ENCODE peak calls at places on chromosome 15, in four cellular contexts. L, A, M and Z are unnamed samples.

GRCh38 chr15:34582461-34583357 is 742 bp downstream of the GOLGA8B start:
- DNase-seq in M (peak), L (peak), A (no peak), Z (no peak)

GRCh38 chr15:90681480-90681879 is 35.7 kb upstream of the BLM start:
- DNase-seq in M (no peak), L (no peak), A (no peak), Z (no peak)

GRCh38 chr15:92653836-92654524 is 1.6 kb downstream of the FAM174B start:
- DNase-seq in M (peak), A (peak), L (no peak), Z (no peak)

GRCh38 chr15:82312611-82313349 is 36.5 kb downstream of the GOLGA6L10 start:
- DNase-seq in L (no peak), M (no peak), A (no peak), Z (no peak)

GRCh38 chr15:90141646-90142045 is 39.4 kb upstream of the IDH2 start:
- DNase-seq in L (no peak), A (no peak), M (no peak), Z (no peak)

GRCh38 chr15:42548258-42549051 is at the start of the genes HAUS2 and LRRC57:
- DNase-seq in M (peak), A (peak), L (peak), Z (peak)

GRCh38 chr15:74580538-74581350 is 34.9 kb upstream of the CLK3 start:
- DNase-seq in M (no peak), A (no peak), L (no peak), Z (no peak)

GRCh38 chr15:58212909-58213526 is 74.8 kb downstream of the AQP9 start:
- DNase-seq in A (peak), L (no peak), M (no peak), Z (no peak)

GRCh38 chr15:76340198-76340801 is 3.7 kb downstream of the ISL2 start:
- DNase-seq in A (no peak), L (no peak), M (peak), Z (no peak)

GRCh38 chr15:84702961-84703482 is 12.9 kb downstream of the SEC11A start:
- DNase-seq in L (no peak), A (no peak), M (no peak), Z (no peak)

GRCh38 chr15:76393614-76394013 is 57.0 kb downstream of the ISL2 start:
- DNase-seq in A (no peak), L (no peak), M (peak), Z (no peak)

GRCh38 chr15:89760303-89761008 is 9.4 kb upstream of the MESP1 start:
- DNase-seq in M (peak), L (peak), A (peak), Z (no peak)

GRCh38 chr15:91864669-91865068 is 11.2 kb downstream of the SLCO3A1 start:
- DNase-seq in L (no peak), A (no peak), M (no peak), Z (no peak)

GRCh38 chr15:39270221-39270835 is 310.6 kb upstream of the THBS1 start:
- DNase-seq in M (no peak), A (no peak), L (no peak), Z (no peak)

GRCh38 chr15:88858934-88859333 is 36.4 kb downstream of the HAPLN3 start:
- DNase-seq in A (no peak), L (no peak), M (no peak), Z (no peak)

GRCh38 chr15:73628976-73629854 is 4.0 kb downstream of the NPTN start:
- DNase-seq in L (no peak), M (peak), A (peak), Z (no peak)

GRCh38 chr15:92383528-92384326 is 10.0 kb upstream of the ST8SIA2 start:
- DNase-seq in M (peak), L (no peak), A (peak), Z (no peak)

GRCh38 chr15:66825731-66826130 is 123.7 kb downstream of the SMAD6 start:
- DNase-seq in M (no peak), L (no peak), A (no peak), Z (no peak)

GRCh38 chr15:38129531-38130199 is 123.0 kb upstream of the SPRED1 start:
- DNase-seq in A (no peak), M (peak), L (no peak), Z (peak)

GRCh38 chr15:53835309-53835708 is 75.8 kb upstream of the WDR72 start:
- DNase-seq in A (no peak), L (no peak), M (no peak), Z (no peak)

GRCh38 chr15:101808201-101808600 is 3.8 kb upstream of the OR4F15 start:
- DNase-seq in M (no peak), L (no peak), A (no peak), Z (no peak)

GRCh38 chr15:47673343-47673761 is 44.0 kb upstream of the SEMA6D start:
- DNase-seq in M (peak), A (no peak), L (no peak), Z (no peak)

DNA sequence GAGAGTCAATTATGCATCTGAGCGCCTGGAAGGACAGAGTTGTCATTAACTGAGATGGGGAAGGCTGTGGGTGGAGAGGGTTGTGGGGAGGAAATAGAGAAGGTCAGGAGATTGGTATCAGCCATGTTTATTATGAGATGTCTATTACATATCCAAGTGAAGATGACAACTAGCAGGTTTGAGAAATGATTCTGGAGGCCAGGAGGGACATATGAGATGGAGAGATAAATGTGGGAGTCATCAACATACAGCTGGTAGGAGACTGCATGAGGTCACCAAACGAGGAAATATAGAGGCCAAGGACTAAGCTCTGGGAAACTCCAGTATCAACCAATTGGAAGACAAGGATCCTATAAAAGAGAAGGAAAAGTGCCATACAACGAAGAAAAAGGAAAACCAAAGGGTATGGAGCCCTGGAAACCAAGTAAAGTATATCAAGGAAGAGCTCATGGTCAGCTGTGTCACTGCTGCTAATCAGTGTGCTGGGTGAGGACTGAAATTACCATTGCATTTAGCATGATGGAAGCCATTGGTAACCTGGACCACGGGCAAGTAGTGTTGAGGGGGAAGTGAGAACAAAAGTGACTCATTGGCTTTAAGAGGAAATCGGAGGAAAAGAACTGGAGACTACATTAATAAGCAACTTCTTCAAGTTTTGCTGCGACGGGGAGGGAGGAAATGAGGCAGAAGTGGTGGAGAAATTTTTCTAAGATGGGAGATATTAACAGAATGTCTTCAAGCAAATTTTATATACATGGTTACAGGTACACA is 14.0 kb upstream of the UACA start:
- DNase-seq in A (no peak), M (no peak), L (no peak), Z (no peak)
- TF ChIP-seq TAF1 in A (no peak), M (no peak), L (no peak), Z (no peak)

GRCh38 chr15:99431661-99432091 is 134.1 kb upstream of the MEF2A start:
- DNase-seq in M (no peak), A (no peak), L (no peak), Z (no peak)

GRCh38 chr15:99434506-99435137 is 131.2 kb upstream of the MEF2A start:
- DNase-seq in L (no peak), M (no peak), A (no peak), Z (no peak)

GRCh38 chr15:99432271-99433025 is 133.3 kb upstream of the MEF2A start:
- DNase-seq in A (no peak), L (no peak), M (no peak), Z (no peak)

GRCh38 chr15:99433757-99434211 is 132.0 kb upstream of the MEF2A start:
- DNase-seq in M (no peak), L (no peak), A (no peak), Z (no peak)

GRCh38 chr15:99433026-99433756 is 132.6 kb upstream of the MEF2A start:
- DNase-seq in A (no peak), M (no peak), L (peak), Z (no peak)
- TF ChIP-seq TAF1 in A (no peak), M (no peak), L (no peak), Z (no peak)

DNA sequence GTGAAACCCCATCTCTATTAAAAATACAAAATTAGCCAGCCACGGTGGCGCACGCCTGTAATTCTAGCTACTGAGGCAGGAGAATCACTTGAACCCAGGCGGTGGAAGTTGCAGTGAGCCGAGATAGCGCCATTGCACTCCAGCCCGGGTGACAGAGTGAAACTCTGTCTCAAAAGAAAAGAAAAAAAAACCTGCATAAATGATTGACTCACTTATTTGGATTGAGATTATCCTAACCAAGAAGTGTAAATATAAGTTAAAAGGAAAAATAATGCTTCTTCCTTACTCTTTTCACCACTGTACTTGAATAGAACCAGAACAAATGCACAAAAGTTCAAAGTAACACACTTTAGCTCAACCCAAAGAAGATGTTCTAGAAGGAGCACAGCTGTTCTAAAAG is 9.8 kb downstream of the MTHFS start:
- DNase-seq in L (no peak), A (no peak), M (no peak), Z (no peak)
- TF ChIP-seq TAF1 in L (no peak), A (no peak), M (no peak), Z (no peak)

GRCh38 chr15:45854455-45855202 is 219.8 kb downstream of the SQOR start:
- DNase-seq in M (no peak), A (no peak), L (no peak), Z (no peak)

GRCh38 chr15:45855210-45855906 is 220.5 kb downstream of the SQOR start:
- DNase-seq in A (peak), M (no peak), L (no peak), Z (no peak)

GRCh38 chr15:45857295-45857694 is 222.5 kb downstream of the SQOR start:
- DNase-seq in A (no peak), L (no peak), M (no peak), Z (no peak)

GRCh38 chr15:45858491-45858890 is 223.7 kb downstream of the SQOR start:
- DNase-seq in A (no peak), L (no peak), M (no peak), Z (no peak)

GRCh38 chr15:45855907-45856579 is 221.2 kb downstream of the SQOR start:
- DNase-seq in M (no peak), A (no peak), L (no peak), Z (no peak)
- TF ChIP-seq TAF1 in M (no peak), A (no peak), L (no peak), Z (no peak)

DNA sequence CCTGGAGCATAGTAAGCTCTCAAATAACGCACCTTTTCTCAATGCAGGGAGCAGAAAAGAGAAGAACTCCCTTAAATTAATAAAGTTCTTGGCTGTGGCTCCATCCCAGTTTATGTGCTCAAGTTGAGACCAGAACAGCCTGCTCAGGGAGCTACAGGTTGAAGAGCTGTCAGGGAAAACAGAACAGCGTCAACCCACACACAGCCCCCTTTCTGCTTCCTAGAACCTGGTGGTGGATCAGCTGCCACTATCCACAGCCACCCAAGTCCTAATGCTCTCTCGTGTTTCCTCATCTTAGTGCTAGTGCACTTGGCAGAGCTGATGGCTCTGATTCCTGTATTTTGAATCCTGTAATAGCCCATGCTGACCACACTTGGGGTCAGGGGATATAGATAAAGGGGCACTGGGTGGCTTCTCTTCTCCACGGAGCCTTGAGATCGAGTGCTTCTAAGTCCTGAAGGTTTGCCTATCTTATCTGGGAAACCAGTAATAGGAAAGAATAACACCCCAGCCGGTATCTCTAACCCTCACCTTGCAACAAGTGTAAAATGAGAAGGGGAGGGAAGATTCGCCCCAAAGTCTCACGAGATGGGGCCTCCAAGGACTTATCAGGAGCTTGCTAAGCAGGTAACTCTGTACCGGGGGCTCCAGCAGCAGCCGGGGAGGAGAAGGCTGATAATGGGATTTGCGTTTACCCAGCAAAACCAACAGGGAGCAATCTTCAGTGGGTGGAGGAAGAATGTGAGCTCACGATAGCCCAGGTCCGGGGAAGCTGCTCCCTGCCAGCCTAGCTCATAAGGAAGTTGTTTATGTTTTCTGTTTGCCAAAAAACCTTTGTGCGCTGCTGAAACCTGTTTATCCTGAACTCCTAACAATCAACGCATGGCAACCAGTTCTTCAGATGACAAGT is 136.2 kb upstream of the ICE2 start:
- DNase-seq in L (no peak), M (no peak), A (no peak), Z (no peak)
- TF ChIP-seq TAF1 in L (no peak), M (no peak), A (no peak), Z (no peak)

GRCh38 chr15:31399544-31400171 is 73.0 kb downstream of the KLF13 start:
- DNase-seq in M (no peak), A (no peak), L (no peak), Z (no peak)
- TF ChIP-seq TAF1 in M (no peak), A (no peak), L (no peak), Z (no peak)

GRCh38 chr15:62173215-62173614 is 8.1 kb upstream of the C2CD4B start:
- DNase-seq in M (no peak), L (no peak), A (no peak), Z (no peak)
- TF ChIP-seq TAF1 in M (no peak), L (no peak), A (no peak), Z (no peak)

DNA sequence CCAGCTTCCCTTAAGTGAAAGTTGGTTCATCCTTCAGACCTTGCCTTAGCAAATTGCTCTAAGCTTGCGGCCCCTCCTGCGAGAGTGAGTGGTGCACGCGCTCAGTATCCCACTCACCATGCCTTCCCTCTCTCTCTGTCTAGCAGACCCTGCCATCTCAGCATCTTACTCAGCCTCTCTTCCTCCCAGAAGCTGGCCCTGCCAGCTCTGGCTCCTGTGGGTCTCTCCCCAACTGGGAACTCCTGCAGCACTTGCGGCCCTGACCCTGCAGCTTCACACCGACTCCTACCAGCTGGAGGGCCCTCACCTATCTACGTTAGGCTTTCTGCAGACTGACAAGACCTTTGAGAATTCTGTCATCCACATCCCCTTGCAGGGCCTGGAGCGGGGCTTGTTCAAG is 286.1 kb upstream of the TLE3 start:
- DNase-seq in M (no peak), A (no peak), L (no peak), Z (no peak)
- TF ChIP-seq TAF1 in M (no peak), A (no peak), L (no peak), Z (no peak)

GRCh38 chr15:36090276-36090946 is 489.0 kb upstream of the CDIN1 start:
- DNase-seq in M (no peak), A (no peak), L (no peak), Z (no peak)
- TF ChIP-seq TAF1 in M (no peak), A (no peak), L (no peak), Z (no peak)